ENCODE peak calls at places on chromosomes 13 and 19, in six cellular contexts. Z, A, R, H, B and X are unnamed samples.

GRCh38 chr13:30985637-30986205 is 53.3 kb downstream of the TEX26 start:
- DNase-seq in A (no peak), H (no peak), B (no peak), Z (no peak), R (peak; percentile 73), X (no peak)

GRCh38 chr13:112097770-112098169 is 30.8 kb downstream of the SOX1 start:
- DNase-seq in H (no peak), Z (no peak), B (no peak), A (no peak), R (no peak), X (no peak)

GRCh38 chr19:32874605-32875004 is 5.0 kb upstream of the SLC7A9 start:
- DNase-seq in B (no peak), A (no peak), R (no peak), Z (no peak), H (no peak), X (no peak)

GRCh38 chr19:3637621-3638020 is 11.0 kb upstream of the CACTIN start:
- DNase-seq in A (no peak), R (no peak), Z (no peak), H (no peak), B (no peak), X (no peak)

GRCh38 chr13:43805681-43806128 is 18.9 kb upstream of the ENOX1 start:
- DNase-seq in H (no peak), Z (no peak), A (no peak), B (no peak), R (no peak), X (no peak)

GRCh38 chr19:33660426-33661160 is 38.8 kb downstream of the CHST8 start:
- DNase-seq in H (no peak), R (no peak), Z (no peak), A (no peak), B (no peak), X (no peak)

GRCh38 chr13:24745861-24746617 is 17.9 kb upstream of the RNF17 start:
- DNase-seq in Z (no peak), R (no peak), H (no peak), B (no peak), A (no peak), X (no peak)

GRCh38 chr13:40764587-40765403 is 6.2 kb downstream of the MRPS31 start:
- DNase-seq in Z (no peak), A (peak; percentile 67), H (no peak), B (peak; percentile 38), R (no peak), X (no peak)

GRCh38 chr19:4234862-4235201 is 5.5 kb downstream of the EBI3 start:
- DNase-seq in R (no peak), B (no peak), Z (no peak), A (no peak), H (no peak), X (no peak)